ENCODE peak calls at places on chromosomes 7 and 10, in ten cellular contexts. A is astrocyte, E is hepatocyte, S is adrenal gland, Y is uterus, O is neural progenitor cell, I is spleen, R is heart right ventricle, M is tibial artery, C is OCI-LY7. K is an unnamed sample.

GRCh38 chr7:143504937-143505297 is 27.2 kb downstream of the TAS2R41 start:
- DNase-seq in A (no peak), S (no peak), O (no peak), Y (no peak), C (no peak), E (no peak), R (no peak), M (no peak), I (no peak), K (no peak)

GRCh38 chr7:40586197-40586596 is 451.4 kb downstream of the SUGCT start:
- DNase-seq in O (no peak), A (peak; percentile 83), M (no peak), R (no peak), E (no peak), S (no peak), I (no peak), C (no peak), Y (no peak), K (no peak)

GRCh38 chr10:69061305-69062161 is 26.4 kb upstream of the SRGN start:
- DNase-seq in C (no peak), R (peak; percentile 52), O (no peak), M (peak; percentile 73), S (peak; percentile 70), Y (peak; percentile 48), I (peak; percentile 88), A (peak; percentile 98), E (peak; percentile 64), K (peak; percentile 55)

GRCh38 chr10:18681366-18681765 is 22.1 kb downstream of the ARL5B start:
- DNase-seq in Y (no peak), O (no peak), M (no peak), I (no peak), R (no peak), E (no peak), A (no peak), C (no peak), S (no peak), K (no peak)

GRCh38 chr10:36578306-36578705 is 547.1 kb upstream of the ANKRD30A start:
- DNase-seq in C (no peak), S (no peak), I (no peak), E (no peak), R (no peak), M (no peak), Y (no peak), O (no peak), A (peak; percentile 74), K (no peak)

GRCh38 chr7:73343671-73344380 is 15.9 kb downstream of the FKBP6 start:
- DNase-seq in M (no peak), I (no peak), A (no peak), Y (no peak), C (no peak), O (peak; percentile 27), E (no peak), R (no peak), S (no peak), K (no peak)

GRCh38 chr10:62323751-62324150 is 50.4 kb upstream of the ZNF365 start:
- DNase-seq in I (no peak), O (no peak), E (no peak), Y (no peak), R (no peak), A (peak; percentile 49), S (no peak), C (no peak), M (no peak), K (no peak)

GRCh38 chr7:27154369-27154768 is 2.0 kb upstream of the HOXA3 start:
- DNase-seq in O (no peak), R (no peak), A (no peak), C (no peak), I (no peak), M (no peak), E (no peak), S (peak; percentile 13), Y (no peak), K (no peak)

GRCh38 chr10:79483299-79483698 is 29.0 kb upstream of the EIF5AL1 start:
- DNase-seq in C (no peak), Y (no peak), R (no peak), M (no peak), I (no peak), S (no peak), E (no peak), A (no peak), O (no peak), K (no peak)

GRCh38 chr7:51140203-51140938 is 176.2 kb downstream of the COBL start:
- DNase-seq in C (no peak), O (peak; percentile 6), S (no peak), M (no peak), E (no peak), Y (no peak), A (no peak), R (peak; percentile 34), I (no peak), K (no peak)

GRCh38 chr7:96548664-96549063 is 161.0 kb downstream of the SEM1 start:
- DNase-seq in Y (no peak), M (no peak), R (no peak), E (peak; percentile 9), I (no peak), A (no peak), S (no peak), O (no peak), C (no peak), K (no peak)

GRCh38 chr10:63720072-63720537 is 198.9 kb downstream of the REEP3 start:
- DNase-seq in Y (no peak), E (peak; percentile 72), S (no peak), I (no peak), R (no peak), O (peak; percentile 61), A (no peak), M (peak; percentile 47), C (peak; percentile 72), K (no peak)

GRCh38 chr10:113320980-113321379 is 231.9 kb upstream of the HABP2 start:
- DNase-seq in Y (no peak), M (peak; percentile 54), S (no peak), A (no peak), O (no peak), E (no peak), I (no peak), C (no peak), R (no peak), K (no peak)

GRCh38 chr10:113322843-113323242 is 230.0 kb upstream of the HABP2 start:
- DNase-seq in E (no peak), S (no peak), O (no peak), A (no peak), R (no peak), Y (no peak), M (peak; percentile 42), C (no peak), I (no peak), K (no peak)

GRCh38 chr10:113323985-113324384 is 228.9 kb upstream of the HABP2 start:
- DNase-seq in E (no peak), C (no peak), M (no peak), S (no peak), A (no peak), I (no peak), R (no peak), O (no peak), Y (no peak), K (no peak)

GRCh38 chr10:113329121-113329596 is 223.7 kb upstream of the HABP2 start:
- DNase-seq in I (no peak), Y (no peak), R (no peak), C (no peak), E (no peak), S (no peak), A (peak; percentile 79), M (no peak), O (no peak), K (no peak)

GRCh38 chr10:113326160-113327111 is 226.4 kb upstream of the HABP2 start:
- DNase-seq in A (peak; percentile 85), O (peak; percentile 70), E (peak; percentile 54), Y (peak; percentile 50), M (peak; percentile 77), S (peak; percentile 91), C (no peak), I (no peak), R (no peak), K (peak; percentile 13)
- TF ChIP-seq CTCF in A (peak; percentile 37), O (peak; percentile 40), E (no peak), Y (no peak), M (peak; percentile 35), S (no peak), C (no peak), I (no peak), R (no peak), K (no peak)

DNA sequence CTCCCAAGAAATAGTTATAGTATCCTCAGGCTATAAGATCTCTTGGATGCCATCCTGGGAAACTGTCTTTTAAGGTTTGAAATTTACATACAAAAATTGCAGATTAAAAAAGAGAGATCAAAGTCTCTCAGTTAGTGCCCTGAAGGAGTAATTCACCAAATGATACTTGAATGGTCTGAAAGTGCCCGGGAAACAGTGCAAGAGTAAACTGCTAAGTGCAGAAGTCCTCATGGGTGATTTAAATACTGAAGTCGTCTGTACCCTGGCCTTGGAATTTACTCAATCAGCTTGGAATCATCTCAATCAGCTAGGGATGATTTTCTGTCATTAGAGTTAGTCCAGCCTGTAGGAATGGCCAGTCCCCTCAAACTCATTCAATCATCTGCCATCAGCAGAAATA is 155.3 kb downstream of the GLI3 start:
- DNase-seq in E (no peak), A (no peak), R (no peak), M (no peak), O (no peak), Y (no peak), S (no peak), I (no peak), C (no peak), K (no peak)
- H3K36me3 ChIP-seq in E (no peaks in the 10 kb centered on the region), A (no peaks in the 10 kb centered on the region), R (no peaks in the 10 kb centered on the region), M (no peaks in the 10 kb centered on the region), O (peaks cover 2% of the 10 kb centered on the region), Y (no peaks in the 10 kb centered on the region), S (no peaks in the 10 kb centered on the region), I (no peaks in the 10 kb centered on the region), C (no peaks in the 10 kb centered on the region), K (no peaks in the 10 kb centered on the region)

GRCh38 chr10:59805043-59805442 is 51.8 kb upstream of the MRLN start:
- DNase-seq in S (peak; percentile 39), C (peak; percentile 10), R (no peak), O (peak; percentile 54), Y (no peak), A (no peak), M (no peak), E (peak; percentile 43), I (no peak), K (no peak)
- TF ChIP-seq CTCF in S (peak; percentile 35), C (peak; percentile 65), R (peak; percentile 29), O (peak; percentile 63), Y (peak; percentile 19), A (peak; percentile 38), M (peak; percentile 19), E (peak; percentile 34), I (no peak), K (peak; percentile 38)

DNA sequence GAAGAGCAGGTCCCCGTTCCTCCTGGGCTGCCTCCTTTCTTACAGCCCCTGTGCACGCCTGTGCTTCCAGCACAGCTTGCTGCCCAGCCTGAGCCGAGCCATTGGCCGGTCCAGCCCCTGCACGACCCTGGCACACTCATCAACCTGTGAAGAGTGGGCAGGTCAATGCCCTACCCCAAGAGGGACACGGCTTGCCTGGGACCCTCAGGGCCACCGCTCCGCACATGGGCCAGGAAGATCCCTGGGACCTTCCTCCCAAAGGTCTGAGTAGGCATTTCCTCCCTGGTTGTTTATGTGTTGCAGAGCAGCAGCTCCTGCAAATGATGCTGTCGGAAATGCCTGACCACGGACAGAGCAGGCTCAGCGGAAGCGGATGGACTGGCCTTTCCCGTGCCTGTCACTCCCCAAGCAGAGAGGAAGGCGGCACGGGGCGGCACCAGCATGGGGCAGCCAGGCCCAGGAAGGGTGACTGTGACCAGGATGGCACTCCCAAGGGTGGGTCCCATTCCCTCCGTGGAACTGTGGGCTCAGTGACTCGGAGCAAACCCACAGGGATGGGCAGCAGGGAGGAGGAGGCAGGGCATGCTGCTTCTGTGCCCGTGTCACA is 252.5 kb downstream of the TNS3 start:
- DNase-seq in A (no peak), S (peak; percentile 27), M (no peak), O (no peak), R (peak; percentile 45), C (no peak), E (no peak), I (peak; percentile 85), Y (no peak), K (no peak)
- H3K36me3 ChIP-seq in A (peaks cover 7% of the 10 kb centered on the region), S (peaks cover 20% of the 10 kb centered on the region), M (no peaks in the 10 kb centered on the region), O (no peaks in the 10 kb centered on the region), R (no peaks in the 10 kb centered on the region), C (no peaks in the 10 kb centered on the region), E (no peaks in the 10 kb centered on the region), I (no peaks in the 10 kb centered on the region), Y (no peaks in the 10 kb centered on the region), K (no peaks in the 10 kb centered on the region)